ENCODE peak calls at places on chromosomes 7 and 10, in four cellular contexts. Y is K562, S is SK-N-SH, D is GM12878. B is an unnamed sample.

GRCh38 chr10:15236340-15236739 is 67.8 kb upstream of the NMT2 start:
- DNase-seq in Y (no peak), S (no peak), D (no peak), B (no peak)

GRCh38 chr10:58282615-58283014 is 13.7 kb downstream of the CISD1 start:
- DNase-seq in Y (no peak), S (no peak), D (peak; percentile 70), B (no peak)

GRCh38 chr10:104935656-104936055 is 294.6 kb downstream of the SORCS3 start:
- DNase-seq in Y (no peak), S (no peak), D (no peak), B (no peak)

GRCh38 chr10:110392860-110393732 is 88.4 kb upstream of the SMNDC1 start:
- DNase-seq in Y (no peak), S (no peak), D (no peak), B (no peak)

GRCh38 chr7:46654546-46655443 is 733.7 kb upstream of the IGFBP3 start:
- DNase-seq in Y (no peak), S (no peak), D (no peak), B (no peak)

GRCh38 chr7:30238721-30239441 is 45.5 kb upstream of the ZNRF2 start:
- DNase-seq in Y (no peak), S (no peak), D (peak; percentile 75), B (no peak)

GRCh38 chr10:88205842-88206446 is 342.5 kb downstream of the PTEN start:
- DNase-seq in Y (no peak), S (no peak), D (peak; percentile 26), B (no peak)

GRCh38 chr7:130941322-130942210 is 207.6 kb upstream of the KLF14 start:
- DNase-seq in Y (peak; percentile 81), S (no peak), D (no peak), B (no peak)

GRCh38 chr10:90193240-90193985 is 492.0 kb downstream of the KIF20B start:
- DNase-seq in Y (no peak), S (no peak), D (no peak), B (no peak)

GRCh38 chr7:20744913-20745587 is 41.6 kb downstream of the SP8 start:
- DNase-seq in Y (peak; percentile 10), S (no peak), D (no peak), B (no peak)

GRCh38 chr10:85621562-85621961 is 745.0 kb downstream of the GRID1 start:
- DNase-seq in Y (no peak), S (no peak), D (no peak), B (no peak)

GRCh38 chr10:34236927-34237326 is 578.2 kb downstream of the PARD3 start:
- DNase-seq in Y (no peak), S (no peak), D (no peak), B (no peak)

GRCh38 chr7:141563956-141564623 is 12.9 kb downstream of the AGK start:
- DNase-seq in Y (peak; percentile 24), S (no peak), D (peak; percentile 60), B (peak; percentile 23)

GRCh38 chr7:102845351-102845750 is 67.4 kb upstream of the LRRC17 start:
- DNase-seq in Y (no peak), S (no peak), D (no peak), B (no peak)

GRCh38 chr7:10845225-10845624 is 128.4 kb upstream of the PHF14 start:
- DNase-seq in Y (no peak), S (no peak), D (no peak), B (no peak)

GRCh38 chr10:12502526-12503274 is 153.4 kb downstream of the CAMK1D start:
- DNase-seq in Y (no peak), S (no peak), D (no peak), B (no peak)

GRCh38 chr10:77448226-77448625 is 189.4 kb downstream of the KCNMA1 start:
- DNase-seq in Y (no peak), S (no peak), D (no peak), B (no peak)

GRCh38 chr10:130188195-130189175 is 52.3 kb downstream of the GLRX3 start:
- DNase-seq in Y (no peak), S (no peak), D (no peak), B (no peak)

GRCh38 chr7:68678196-68678595 is 920.1 kb upstream of the AUTS2 start:
- DNase-seq in Y (no peak), S (no peak), D (no peak), B (no peak)

GRCh38 chr7:14717711-14718304 is 184.7 kb downstream of the DGKB start:
- DNase-seq in Y (no peak), S (peak; percentile 40), D (no peak), B (no peak)

GRCh38 chr10:93599335-93599734 is 1.7 kb downstream of the RBP4 start:
- DNase-seq in Y (no peak), S (no peak), D (no peak), B (no peak)

GRCh38 chr7:143901360-143901709 is 641 bp downstream of the TCAF1 start:
- DNase-seq in Y (no peak), S (no peak), D (no peak), B (no peak)

GRCh38 chr7:106613861-106614560 is 46.9 kb downstream of the CCDC71L start:
- DNase-seq in Y (no peak), S (no peak), D (no peak), B (no peak)

GRCh38 chr7:98250789-98251188 is 1.2 kb downstream of the TECPR1 start:
- DNase-seq in Y (peak; percentile 40), S (no peak), D (no peak), B (no peak)

GRCh38 chr10:126090911-126091728 is 194.8 kb downstream of the FANK1 start:
- DNase-seq in Y (no peak), S (no peak), D (no peak), B (no peak)

GRCh38 chr7:101816499-101817030 is 861 bp upstream of the CUX1 start:
- DNase-seq in Y (peak; percentile 77), S (peak; percentile 89), D (no peak), B (peak; percentile 54)

GRCh38 chr10:113087082-113088029 is 137.3 kb downstream of the TCF7L2 start:
- DNase-seq in Y (peak; percentile 64), S (no peak), D (no peak), B (no peak)

GRCh38 chr10:91551856-91552255 is 81.0 kb downstream of the PPP1R3C start:
- DNase-seq in Y (peak; percentile 62), S (peak; percentile 55), D (no peak), B (peak; percentile 73)

GRCh38 chr7:10998984-10999757 is 25.5 kb downstream of the PHF14 start:
- DNase-seq in Y (peak; percentile 8), S (no peak), D (no peak), B (no peak)

GRCh38 chr10:15106352-15107013 is 9.3 kb downstream of the RPP38 start:
- DNase-seq in Y (peak; percentile 70), S (peak; percentile 71), D (peak; percentile 26), B (peak; percentile 85)

GRCh38 chr10:784759-785538 is 95.5 kb upstream of the DIP2C start:
- DNase-seq in Y (peak; percentile 13), S (peak; percentile 87), D (no peak), B (peak; percentile 37)

GRCh38 chr7:35241884-35242283 is 12.0 kb downstream of the TBX20 start:
- DNase-seq in Y (no peak), S (no peak), D (no peak), B (no peak)

GRCh38 chr7:35691827-35692307 is 3.1 kb downstream of the HERPUD2 start:
- DNase-seq in Y (peak; percentile 77), S (peak; percentile 56), D (no peak), B (no peak)

GRCh38 chr7:50359995-50360925 is 55.7 kb downstream of the IKZF1 start:
- DNase-seq in Y (peak; percentile 83), S (peak; percentile 57), D (no peak), B (no peak)

GRCh38 chr7:81725003-81725402 is 44.8 kb downstream of the HGF start:
- DNase-seq in Y (no peak), S (no peak), D (no peak), B (no peak)

GRCh38 chr10:131997366-131998049 is 15.8 kb upstream of the BNIP3 start:
- DNase-seq in Y (no peak), S (no peak), D (no peak), B (peak; percentile 57)

GRCh38 chr10:58666024-58666423 is 153.4 kb downstream of the BICC1 start:
- DNase-seq in Y (no peak), S (no peak), D (no peak), B (no peak)

GRCh38 chr10:74855439-74855838 is 29.0 kb downstream of the KAT6B start:
- DNase-seq in Y (no peak), S (no peak), D (no peak), B (no peak)

GRCh38 chr10:129491123-129491734 is 24.2 kb downstream of the MGMT start:
- DNase-seq in Y (no peak), S (no peak), D (no peak), B (no peak)

GRCh38 chr7:154430640-154431039 is 378.4 kb downstream of the DPP6 start:
- DNase-seq in Y (no peak), S (no peak), D (no peak), B (no peak)

GRCh38 chr7:134752006-134752760 is 27.3 kb upstream of the CALD1 start:
- DNase-seq in Y (no peak), S (no peak), D (no peak), B (no peak)

GRCh38 chr7:134758981-134759380 is 20.5 kb upstream of the CALD1 start:
- DNase-seq in Y (no peak), S (no peak), D (no peak), B (no peak)

GRCh38 chr7:134757938-134758337 is 21.5 kb upstream of the CALD1 start:
- DNase-seq in Y (no peak), S (no peak), D (no peak), B (no peak)

GRCh38 chr7:134750083-134751062 is 29.1 kb upstream of the CALD1 start:
- DNase-seq in Y (peak; percentile 77), S (peak; percentile 47), D (no peak), B (peak; percentile 82)

DNA sequence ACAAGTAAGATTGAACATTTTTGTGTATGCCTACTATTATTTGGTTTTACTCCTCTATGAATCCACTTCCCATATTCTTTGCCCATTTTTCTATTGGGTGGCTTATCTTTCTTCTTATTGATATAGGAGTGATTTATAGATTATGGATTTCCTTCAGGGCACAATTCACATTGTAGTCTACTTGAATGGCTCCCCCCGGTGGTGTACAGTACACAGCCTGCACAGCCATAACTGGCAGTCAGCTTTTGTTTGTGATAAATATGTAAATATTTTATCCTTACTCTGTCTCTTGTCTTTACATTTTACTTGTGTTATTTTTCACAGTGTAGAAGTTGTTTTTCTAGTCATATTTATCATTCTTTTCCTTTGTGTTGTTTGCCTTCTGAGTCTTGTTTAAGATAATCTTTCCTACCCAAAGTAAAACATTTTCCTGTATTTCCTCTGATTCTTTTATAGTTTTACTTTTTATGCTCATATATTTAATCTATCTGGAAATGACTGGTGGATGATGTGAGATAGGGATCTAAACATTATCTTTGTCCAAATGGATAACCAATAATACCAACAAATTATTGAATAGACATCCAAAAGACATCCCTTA is 23.9 kb upstream of the CALD1 start:
- DNase-seq in Y (no peak), S (peak; percentile 46), D (no peak), B (no peak)
- TF ChIP-seq USF1 in Y (no peak), S (no peak), D (no peak), B (no peak)

GRCh38 chr7:521221-522070 is 1.8 kb upstream of the PDGFA start:
- DNase-seq in Y (no peak), S (peak; percentile 71), D (no peak), B (peak; percentile 55)
- TF ChIP-seq USF1 in Y (no peak), S (no peak), D (no peak), B (no peak)

GRCh38 chr10:54613162-54613561 is 187.9 kb downstream of the PCDH15 start:
- DNase-seq in Y (no peak), S (no peak), D (no peak), B (no peak)
- TF ChIP-seq USF1 in Y (no peak), S (no peak), D (no peak), B (no peak)

GRCh38 chr10:103504181-103504783 is 10.8 kb downstream of the NEURL1 start:
- DNase-seq in Y (peak; percentile 68), S (peak; percentile 27), D (peak; percentile 28), B (no peak)
- TF ChIP-seq USF1 in Y (no peak), S (no peak), D (no peak), B (no peak)

GRCh38 chr10:76311752-76312699 is 880.6 kb downstream of the LRMDA start:
- DNase-seq in Y (peak; percentile 21), S (peak; percentile 58), D (no peak), B (peak; percentile 63)
- TF ChIP-seq USF1 in Y (no peak), S (no peak), D (no peak), B (no peak)